ENCODE peak calls at places on chromosomes 11 and 22, in nine cellular contexts. L, T, G, A, U, N, X, C and J are unnamed samples.

GRCh38 chr11:11691296-11692141 is 69.7 kb upstream of the GALNT18 start:
- DNase-seq in L (no peak), T (no peak), G (no peak), A (no peak), U (no peak), N (no peak), X (no peak), C (no peak), J (peak; percentile 71)

GRCh38 chr11:108662700-108663099 is 2.2 kb upstream of the DDX10 start:
- DNase-seq in L (no peak), T (peak; percentile 86), G (no peak), A (no peak), U (no peak), N (no peak), X (no peak), C (no peak), J (no peak)

GRCh38 chr22:40218152-40218551 is 40.4 kb downstream of the TNRC6B start:
- DNase-seq in L (no peak), T (no peak), G (no peak), A (no peak), U (no peak), N (no peak), X (no peak), C (no peak), J (no peak)

GRCh38 chr11:22078063-22078462 is 114.8 kb upstream of the ANO5 start:
- DNase-seq in L (no peak), T (no peak), G (no peak), A (no peak), U (no peak), N (no peak), X (no peak), C (no peak), J (no peak)

GRCh38 chr11:92685049-92685448 is 284.4 kb upstream of the MTNR1B start:
- DNase-seq in L (no peak), T (no peak), G (no peak), A (no peak), U (no peak), N (no peak), X (no peak), C (no peak), J (no peak)

GRCh38 chr11:54558919-54559318 is 44.9 kb downstream of the OR4C46 start:
- DNase-seq in L (no peak), T (peak; percentile 2), G (no peak), A (no peak), U (no peak), N (no peak), X (peak; percentile 1), C (no peak), J (no peak)

GRCh38 chr22:43098356-43098755 is 9.2 kb upstream of the TTLL1 start:
- DNase-seq in L (no peak), T (no peak), G (no peak), A (no peak), U (no peak), N (no peak), X (no peak), C (no peak), J (no peak)

GRCh38 chr11:108983621-108984020 is 318.8 kb downstream of the DDX10 start:
- DNase-seq in L (no peak), T (no peak), G (no peak), A (no peak), U (no peak), N (no peak), X (peak; percentile 68), C (no peak), J (no peak)

GRCh38 chr11:105935791-105936190 is 86.2 kb downstream of the MSANTD4 start:
- DNase-seq in L (no peak), T (no peak), G (no peak), A (no peak), U (no peak), N (no peak), X (no peak), C (no peak), J (no peak)

GRCh38 chr11:78265326-78265725 is 76.6 kb downstream of the USP35 start:
- DNase-seq in L (no peak), T (no peak), G (no peak), A (no peak), U (no peak), N (no peak), X (peak; percentile 59), C (no peak), J (no peak)

GRCh38 chr22:32309585-32310251 is 47.9 kb upstream of the RFPL3 start:
- DNase-seq in L (no peak), T (no peak), G (no peak), A (no peak), U (no peak), N (no peak), X (no peak), C (no peak), J (no peak)

GRCh38 chr11:123628936-123629683 is 25.3 kb downstream of the SCN3B start:
- DNase-seq in L (peak; percentile 13), T (no peak), G (no peak), A (peak; percentile 78), U (peak; percentile 92), N (no peak), X (peak; percentile 80), C (no peak), J (no peak)

GRCh38 chr11:3109434-3109833 is 52.2 kb upstream of the CARS1 start:
- DNase-seq in L (no peak), T (no peak), G (no peak), A (no peak), U (no peak), N (no peak), X (no peak), C (no peak), J (no peak)

GRCh38 chr11:35478411-35479139 is 46.8 kb downstream of the PAMR1 start:
- DNase-seq in L (peak; percentile 37), T (no peak), G (no peak), A (no peak), U (peak; percentile 25), N (no peak), X (no peak), C (no peak), J (no peak)

GRCh38 chr11:73852049-73852448 is 24.6 kb downstream of the COA4 start:
- DNase-seq in L (no peak), T (no peak), G (no peak), A (no peak), U (no peak), N (no peak), X (no peak), C (no peak), J (no peak)

GRCh38 chr11:119520966-119521365 is 98.0 kb upstream of the THY1 start:
- DNase-seq in L (no peak), T (no peak), G (no peak), A (no peak), U (no peak), N (no peak), X (no peak), C (no peak), J (no peak)

DNA sequence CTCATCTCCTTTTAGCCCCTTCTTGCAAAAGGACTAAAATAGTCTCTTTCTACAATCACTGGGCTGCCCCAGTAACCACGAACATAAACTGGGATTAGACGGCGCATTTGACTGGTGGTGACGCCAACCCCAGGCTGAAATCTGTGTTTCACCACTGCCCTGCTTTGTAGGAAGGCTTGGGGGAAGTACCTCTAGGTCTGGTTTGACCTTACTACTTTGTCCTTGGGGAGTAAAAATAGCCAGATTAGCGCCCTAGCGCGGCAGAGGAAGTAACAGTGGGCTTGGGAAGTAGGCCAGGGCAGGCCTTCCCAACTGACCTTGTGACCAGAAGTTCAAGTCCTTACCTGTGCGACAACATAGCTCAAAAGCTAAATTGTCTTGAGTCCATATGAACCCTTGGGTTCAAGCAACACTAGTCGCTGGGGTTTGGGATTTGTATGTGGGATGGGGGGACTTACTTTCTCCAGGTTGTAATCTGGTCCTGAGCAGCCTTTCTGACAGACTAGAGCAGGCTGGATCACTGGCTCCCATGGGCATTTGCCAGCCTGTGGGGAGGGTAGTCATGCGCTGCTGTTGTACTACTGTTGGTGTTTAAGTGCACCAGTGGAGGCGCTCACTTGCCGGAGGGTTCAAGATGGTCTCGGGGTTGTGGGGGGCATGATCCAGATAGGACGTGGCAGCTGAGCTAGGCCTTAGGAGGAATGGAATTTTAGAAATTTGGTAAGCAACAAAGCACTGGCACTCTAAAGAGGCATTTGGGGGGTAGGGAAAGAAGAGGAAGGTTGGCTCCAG is 953 bp upstream of the PACS1 start:
- DNase-seq in L (peak; percentile 42), T (peak; percentile 68), G (peak; percentile 12), A (no peak), U (no peak), N (peak; percentile 42), X (peak; percentile 85), C (no peak), J (no peak)
- H3K4me1 ChIP-seq in L (peaks cover 27% of the 10 kb centered on the region), T (peaks cover 46% of the 10 kb centered on the region), G (peaks cover 28% of the 10 kb centered on the region), A (peaks cover 36% of the 10 kb centered on the region), U (no peaks in the 10 kb centered on the region), N (peaks cover 23% of the 10 kb centered on the region), X (peaks cover 12% of the 10 kb centered on the region), C (peaks cover 40% of the 10 kb centered on the region), J (peaks cover 7% of the 10 kb centered on the region)

GRCh38 chr11:61874460-61874809 is 16.9 kb downstream of the FADS3 start:
- DNase-seq in L (no peak), T (no peak), G (no peak), A (no peak), U (no peak), N (no peak), X (no peak), C (peak; percentile 69), J (no peak)
- H3K4me1 ChIP-seq in L (no peaks in the 10 kb centered on the region), T (peaks cover 27% of the 10 kb centered on the region), G (peaks cover 8% of the 10 kb centered on the region), A (peaks cover 10% of the 10 kb centered on the region), U (no peaks in the 10 kb centered on the region), N (no peaks in the 10 kb centered on the region), X (peaks cover 4% of the 10 kb centered on the region), C (peaks cover 11% of the 10 kb centered on the region), J (peaks cover 3% of the 10 kb centered on the region)

DNA sequence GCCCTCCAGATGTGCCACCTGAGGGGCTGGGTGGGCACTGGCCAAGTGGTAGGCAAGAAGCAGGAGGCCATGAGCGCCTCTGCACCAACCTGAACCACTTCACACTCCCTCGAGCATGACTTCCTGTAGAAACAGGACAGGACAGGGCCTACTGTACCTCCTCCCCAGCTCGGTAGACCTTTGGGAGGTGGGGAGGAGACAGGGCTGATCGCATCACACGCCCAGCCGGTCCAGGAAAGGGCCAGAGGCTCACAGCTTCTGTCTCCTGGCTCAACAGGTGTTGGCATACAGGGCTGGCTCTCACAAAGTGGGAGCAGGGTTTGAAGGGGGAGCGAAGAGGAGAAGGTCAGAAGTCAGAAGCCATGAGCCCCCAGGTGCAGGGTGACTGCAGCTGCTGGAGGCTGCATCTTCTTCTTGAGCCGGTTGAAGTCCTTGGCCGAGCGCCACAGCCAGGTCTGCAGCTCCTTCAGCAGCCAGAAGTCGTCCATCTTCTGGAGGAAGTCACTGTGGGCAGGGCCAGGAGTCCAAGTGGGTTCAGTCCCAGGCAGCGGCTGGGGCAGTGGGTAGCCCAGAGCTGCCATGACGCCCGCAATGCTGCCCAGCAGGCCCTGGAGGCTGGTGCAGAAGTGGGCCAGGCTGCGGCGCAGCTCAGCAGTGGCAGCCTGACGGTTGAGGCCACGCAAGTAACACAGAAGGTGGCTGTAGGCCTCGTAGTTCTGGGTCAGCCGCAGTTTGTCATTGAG is 8.4 kb downstream of the CLCF1 start:
- DNase-seq in L (no peak), T (peak; percentile 82), G (no peak), A (no peak), U (peak; percentile 28), N (no peak), X (no peak), C (no peak), J (no peak)
- H3K4me1 ChIP-seq in L (peaks cover 34% of the 10 kb centered on the region), T (peaks cover 18% of the 10 kb centered on the region), G (peaks cover 38% of the 10 kb centered on the region), A (peaks cover 52% of the 10 kb centered on the region), U (peaks cover 16% of the 10 kb centered on the region), N (peaks cover 41% of the 10 kb centered on the region), X (peaks cover 41% of the 10 kb centered on the region), C (peaks cover 46% of the 10 kb centered on the region), J (no peaks in the 10 kb centered on the region)

DNA sequence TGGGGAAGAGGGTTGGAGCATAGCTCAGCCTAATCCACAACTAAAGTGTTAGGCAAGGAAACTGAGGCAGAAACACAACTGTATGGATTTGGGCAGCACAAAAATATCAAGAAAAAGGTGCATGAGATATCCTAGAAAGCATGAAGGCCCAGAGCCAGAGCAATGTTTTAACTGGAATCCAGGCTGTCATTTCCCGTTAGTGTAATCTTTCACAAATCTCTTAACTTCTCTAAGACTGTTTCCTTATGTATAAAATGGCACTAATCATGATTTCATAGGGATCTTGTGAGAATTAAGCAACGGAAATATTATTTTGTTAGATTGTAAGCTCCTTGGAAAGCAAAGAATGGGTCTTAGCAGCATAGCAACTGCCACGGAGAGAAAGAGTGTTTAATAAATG is 14.6 kb upstream of the SYTL2 start:
- DNase-seq in L (no peak), T (no peak), G (no peak), A (no peak), U (no peak), N (no peak), X (no peak), C (no peak), J (no peak)
- H3K4me1 ChIP-seq in L (peaks cover 25% of the 10 kb centered on the region), T (no peaks in the 10 kb centered on the region), G (peaks cover 55% of the 10 kb centered on the region), A (peaks cover 25% of the 10 kb centered on the region), U (no peaks in the 10 kb centered on the region), N (peaks cover 55% of the 10 kb centered on the region), X (peaks cover 29% of the 10 kb centered on the region), C (peaks cover 16% of the 10 kb centered on the region), J (no peaks in the 10 kb centered on the region)